ENCODE peak calls at places on chromosomes 3 and 15, in ten cellular contexts. E is brain microvascular endothelial cell, W is fibroblast of lung, Q is astrocyte of the spinal cord, J is tibial nerve, A is adrenal gland, H is gastrocnemius medialis, C is A549, D is cardiac muscle cell, O is tibial artery. M is an unnamed sample.

GRCh38 chr3:142129516-142130171 is 19.7 kb downstream of the TFDP2 start:
- DNase-seq in E (no peak), W (no peak), Q (no peak), J (no peak), A (no peak), H (no peak), C (no peak), D (no peak), O (no peak), M (no peak)

GRCh38 chr3:125003369-125003853 is 52.4 kb downstream of the HEG1 start:
- DNase-seq in E (no peak), W (peak), Q (peak), J (no peak), A (peak), H (peak), C (no peak), D (no peak), O (peak), M (no peak)

GRCh38 chr15:95017950-95018349 is 786.6 kb downstream of the MCTP2 start:
- DNase-seq in E (no peak), W (peak), Q (no peak), J (peak), A (peak), H (no peak), C (no peak), D (peak), O (peak), M (peak)

GRCh38 chr3:187040637-187041361 is 98.5 kb downstream of the RPL39L start:
- DNase-seq in E (peak), W (peak), Q (peak), J (no peak), A (no peak), H (no peak), C (no peak), D (no peak), O (no peak), M (no peak)

GRCh38 chr3:195188530-195188917 is 82.4 kb downstream of the XXYLT1 start:
- DNase-seq in E (no peak), W (no peak), Q (no peak), J (no peak), A (no peak), H (no peak), C (no peak), D (no peak), O (no peak), M (no peak)

GRCh38 chr15:36658321-36658720 is 78.9 kb downstream of the CDIN1 start:
- DNase-seq in E (no peak), W (peak), Q (no peak), J (no peak), A (no peak), H (no peak), C (no peak), D (no peak), O (no peak), M (no peak)

GRCh38 chr3:16482770-16483531 is 30.5 kb downstream of the RFTN1 start:
- DNase-seq in E (no peak), W (no peak), Q (no peak), J (no peak), A (peak), H (no peak), C (no peak), D (no peak), O (peak), M (no peak)

GRCh38 chr15:100711479-100712130 is 109.2 kb downstream of the ASB7 start:
- DNase-seq in E (no peak), W (peak), Q (no peak), J (no peak), A (no peak), H (no peak), C (no peak), D (peak), O (no peak), M (no peak)

GRCh38 chr15:27485265-27485664 is 514.3 kb downstream of the GABRG3 start:
- DNase-seq in E (no peak), W (no peak), Q (no peak), J (no peak), A (no peak), H (no peak), C (no peak), D (no peak), O (no peak), M (no peak)

GRCh38 chr3:112003321-112004080 is 4.8 kb downstream of the TAGLN3 start:
- DNase-seq in E (no peak), W (no peak), Q (no peak), J (no peak), A (no peak), H (no peak), C (no peak), D (no peak), O (no peak), M (no peak)

GRCh38 chr3:44963571-44964325 is 12.2 kb downstream of the ZDHHC3 start:
- DNase-seq in E (no peak), W (no peak), Q (no peak), J (no peak), A (no peak), H (no peak), C (no peak), D (no peak), O (no peak), M (no peak)

GRCh38 chr15:70195808-70196304 is 98.1 kb upstream of the TLE3 start:
- DNase-seq in E (peak), W (peak), Q (peak), J (peak), A (peak), H (peak), C (peak), D (no peak), O (peak), M (peak)

GRCh38 chr15:67444100-67444499 is 76.8 kb upstream of the C15orf61 start:
- DNase-seq in E (no peak), W (no peak), Q (no peak), J (no peak), A (no peak), H (no peak), C (no peak), D (no peak), O (no peak), M (no peak)
- TF ChIP-seq CTCF in E (peak), W (no peak), Q (no peak), J (no peak), A (no peak), H (no peak), C (no peak), D (no peak), O (no peak), M (no peak)

DNA sequence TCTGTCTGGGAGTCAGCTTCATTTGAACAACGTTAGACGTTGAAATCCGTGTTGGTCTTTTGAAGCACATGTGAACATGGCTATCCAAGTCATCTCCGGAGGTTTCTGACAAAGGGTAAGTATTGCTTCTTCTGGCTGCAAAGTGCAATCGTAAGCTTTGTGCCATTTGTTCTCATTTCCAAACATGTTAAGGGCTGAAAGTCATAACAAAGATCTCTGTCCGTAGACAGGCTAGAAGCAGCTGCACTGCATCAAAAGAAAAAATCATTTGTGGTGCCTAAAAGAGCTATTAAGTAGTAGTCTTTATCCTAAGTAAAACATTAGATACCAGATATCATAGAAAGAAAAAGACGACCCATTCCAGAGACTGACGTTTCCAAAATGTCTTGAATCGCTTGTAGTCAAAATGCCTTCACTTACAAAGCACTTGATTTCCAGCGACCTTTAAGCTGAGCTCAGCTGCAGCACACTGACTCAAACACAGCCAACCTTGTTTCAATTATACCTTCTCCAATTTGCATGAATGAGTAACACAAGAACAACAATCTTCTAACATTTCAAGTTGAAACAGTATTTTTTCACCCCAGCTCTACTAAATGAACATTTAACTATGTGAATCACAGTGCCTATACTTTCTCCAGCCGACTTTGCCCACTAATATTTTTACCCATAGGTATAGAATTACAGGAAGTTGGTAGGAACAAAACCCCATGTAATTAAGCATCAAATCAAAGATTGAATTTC is 76.6 kb downstream of the NEDD4 start:
- DNase-seq in E (peak), W (peak), Q (peak), J (no peak), A (no peak), H (no peak), C (no peak), D (peak), O (no peak), M (peak)
- H3K4me3 ChIP-seq in E (no peak), W (peak), Q (peak), J (no peak), A (no peak), H (peak), C (peak), D (no peak), O (no peak), M (no peak)

DNA sequence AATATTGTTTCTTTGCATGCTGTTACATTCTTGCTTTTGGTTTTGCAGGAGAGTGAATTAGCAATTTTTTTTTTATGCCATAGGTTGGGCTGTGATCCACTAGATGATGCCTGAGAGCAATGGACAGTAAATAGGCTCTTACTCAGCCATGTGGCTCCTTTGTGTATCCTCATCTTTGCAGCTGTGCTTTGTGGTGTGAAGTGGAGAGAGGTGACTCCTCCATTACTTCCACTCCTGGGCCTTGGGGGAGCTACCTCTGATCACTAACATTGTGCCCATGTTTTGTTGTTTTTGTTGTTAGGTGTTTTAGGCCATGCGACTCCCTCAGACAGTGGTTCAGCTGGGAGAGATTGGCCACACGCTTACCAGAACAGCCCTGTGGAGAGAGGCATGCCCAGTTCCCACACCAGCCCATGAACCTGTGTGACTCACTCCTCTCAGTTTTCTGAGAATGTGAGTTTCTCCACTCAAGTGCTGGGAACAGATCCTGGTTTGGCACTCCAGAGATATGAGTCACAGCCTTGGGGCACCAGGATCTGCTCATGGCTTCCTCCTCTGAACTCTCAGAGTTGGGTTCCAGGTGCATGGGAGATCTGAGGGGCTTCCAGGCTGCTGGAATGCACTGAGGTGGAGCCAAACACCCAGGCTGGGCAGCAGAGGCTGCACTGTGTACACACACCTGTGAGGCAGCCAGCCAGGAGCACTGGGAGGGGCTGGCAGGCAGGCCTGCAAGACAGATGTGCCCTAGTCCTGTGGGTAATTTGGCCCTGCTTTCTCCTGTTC is 785.3 kb downstream of the ROBO2 start:
- DNase-seq in E (peak), W (peak), Q (peak), J (no peak), A (peak), H (no peak), C (no peak), D (no peak), O (no peak), M (peak)
- TF ChIP-seq CTCF in E (no peak), W (no peak), Q (no peak), J (no peak), A (no peak), H (no peak), C (no peak), D (no peak), O (no peak), M (no peak)

GRCh38 chr15:89399070-89399389 is 64.4 kb upstream of the POLG start:
- DNase-seq in E (no peak), W (no peak), Q (no peak), J (no peak), A (no peak), H (no peak), C (no peak), D (no peak), O (no peak), M (no peak)
- H3K4me3 ChIP-seq in E (no peak), W (no peak), Q (no peak), J (no peak), A (no peak), H (peak), C (peak), D (no peak), O (peak), M (no peak)

GRCh38 chr3:78741066-78741645 is 1026.6 kb downstream of the ROBO1 start:
- DNase-seq in E (no peak), W (no peak), Q (no peak), J (no peak), A (no peak), H (no peak), C (no peak), D (no peak), O (no peak), M (no peak)
- TF ChIP-seq CTCF in E (peak), W (peak), Q (peak), J (no peak), A (peak), H (no peak), C (no peak), D (peak), O (peak), M (peak)

M was measured in kidney epithelial cell.